ENCODE peak calls at places on chromosomes 12 and 14, in ten cellular contexts. J, O, Q, P, C, R, V, S, N and D are unnamed samples.

GRCh38 chr14:101926085-101926484 is 38.3 kb upstream of the DYNC1H1 start:
- DNase-seq in J (no peak), O (no peak), Q (no peak), P (no peak), C (no peak), R (no peak), V (no peak), S (no peak), N (no peak), D (no peak)

GRCh38 chr14:60346706-60347105 is 97.7 kb downstream of the PPM1A start:
- DNase-seq in J (peak; percentile 14), O (no peak), Q (peak; percentile 24), P (peak; percentile 4), C (no peak), R (no peak), V (no peak), S (no peak), N (no peak), D (no peak)

GRCh38 chr12:19129121-19129485 is 430 bp upstream of the PLEKHA5 start:
- DNase-seq in J (no peak), O (no peak), Q (no peak), P (peak; percentile 29), C (no peak), R (no peak), V (no peak), S (no peak), N (no peak), D (no peak)

GRCh38 chr14:67360469-67361206 is 510 bp downstream of the EIF2S1 start:
- DNase-seq in J (no peak), O (no peak), Q (no peak), P (no peak), C (no peak), R (no peak), V (no peak), S (no peak), N (no peak), D (no peak)

GRCh38 chr12:56631790-56632700 is 1.9 kb upstream of the BAZ2A start:
- DNase-seq in J (peak; percentile 50), O (peak; percentile 74), Q (peak; percentile 80), P (peak; percentile 30), C (no peak), R (peak; percentile 91), V (no peak), S (peak; percentile 82), N (no peak), D (no peak)

GRCh38 chr14:74763803-74764531 is 851 bp downstream of the YLPM1 start:
- DNase-seq in J (no peak), O (no peak), Q (peak; percentile 8), P (peak; percentile 17), C (no peak), R (no peak), V (no peak), S (no peak), N (no peak), D (no peak)

GRCh38 chr12:27504506-27504905 is 19.5 kb upstream of the PPFIBP1 start:
- DNase-seq in J (no peak), O (no peak), Q (peak; percentile 11), P (peak; percentile 19), C (no peak), R (no peak), V (no peak), S (no peak), N (no peak), D (no peak)

GRCh38 chr14:103143535-103143934 is 20.3 kb downstream of the TNFAIP2 start:
- DNase-seq in J (no peak), O (no peak), Q (no peak), P (peak; percentile 46), C (no peak), R (peak; percentile 2), V (no peak), S (no peak), N (no peak), D (no peak)

GRCh38 chr12:59940676-59941342 is 345.0 kb downstream of the SLC16A7 start:
- DNase-seq in J (no peak), O (no peak), Q (no peak), P (no peak), C (no peak), R (no peak), V (no peak), S (no peak), N (no peak), D (no peak)

GRCh38 chr12:50162225-50162624 is 4.9 kb downstream of the CERS5 start:
- DNase-seq in J (no peak), O (no peak), Q (no peak), P (peak; percentile 61), C (no peak), R (no peak), V (no peak), S (no peak), N (no peak), D (no peak)

DNA sequence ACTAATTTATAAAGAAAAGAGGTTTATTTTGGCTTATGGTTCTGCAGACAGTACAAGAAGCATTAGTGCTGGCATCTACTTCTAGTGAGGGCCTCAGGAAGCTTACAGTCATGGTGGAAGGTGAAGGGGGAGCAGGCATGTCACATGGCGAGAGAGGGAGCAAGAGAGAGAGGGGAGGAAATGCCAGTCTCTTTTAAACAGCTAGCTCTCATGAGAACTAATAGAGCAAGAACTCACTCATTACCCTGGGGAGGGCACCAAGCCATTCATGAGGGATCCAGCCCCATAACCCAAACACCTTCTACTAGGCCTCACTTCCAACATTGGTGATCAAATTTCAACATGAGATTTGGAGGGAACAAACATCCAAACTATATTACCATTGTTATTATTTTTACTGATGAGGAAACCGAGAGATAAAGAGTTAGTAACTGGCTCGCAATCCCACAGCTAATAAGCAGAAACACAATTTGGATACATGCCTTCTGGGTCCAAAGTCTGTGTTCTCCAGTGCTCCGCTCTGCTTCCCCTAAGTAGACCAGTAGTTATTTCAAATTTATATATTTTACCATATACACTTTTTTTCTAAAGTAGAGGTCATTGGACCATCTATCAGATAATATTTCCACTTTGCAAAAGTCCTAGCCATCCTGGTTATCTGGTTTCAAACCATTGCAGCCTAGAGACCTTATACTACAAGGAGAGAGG is 9.7 kb downstream of the SLC35E3 start:
- DNase-seq in J (no peak), O (no peak), Q (no peak), P (no peak), C (no peak), R (no peak), V (no peak), S (no peak), N (no peak), D (no peak)
- TF ChIP-seq CTCF in J (no peak), O (no peak), Q (no peak), P (no peak), C (no peak), R (no peak), V (no peak), S (no peak), N (no peak), D (no peak)

GRCh38 chr14:85527006-85527405 is 2.9 kb upstream of the FLRT2 start:
- DNase-seq in J (no peak), O (no peak), Q (no peak), P (peak; percentile 71), C (no peak), R (no peak), V (no peak), S (no peak), N (no peak), D (no peak)

GRCh38 chr14:85527458-85527857 is 2.5 kb upstream of the FLRT2 start:
- DNase-seq in J (no peak), O (no peak), Q (no peak), P (no peak), C (no peak), R (no peak), V (no peak), S (no peak), N (no peak), D (no peak)

GRCh38 chr14:85528080-85528881 is 1.7 kb upstream of the FLRT2 start:
- DNase-seq in J (no peak), O (no peak), Q (peak; percentile 73), P (peak; percentile 90), C (peak; percentile 84), R (no peak), V (no peak), S (peak; percentile 35), N (no peak), D (no peak)

GRCh38 chr14:85519661-85520305 is 10.2 kb upstream of the FLRT2 start:
- DNase-seq in J (no peak), O (no peak), Q (no peak), P (no peak), C (no peak), R (no peak), V (no peak), S (no peak), N (no peak), D (no peak)

GRCh38 chr14:85523624-85524023 is 6.3 kb upstream of the FLRT2 start:
- DNase-seq in J (no peak), O (no peak), Q (no peak), P (no peak), C (no peak), R (no peak), V (no peak), S (no peak), N (no peak), D (no peak)
- TF ChIP-seq CTCF in J (no peak), O (no peak), Q (no peak), P (no peak), C (no peak), R (no peak), V (no peak), S (no peak), N (no peak), D (no peak)

DNA sequence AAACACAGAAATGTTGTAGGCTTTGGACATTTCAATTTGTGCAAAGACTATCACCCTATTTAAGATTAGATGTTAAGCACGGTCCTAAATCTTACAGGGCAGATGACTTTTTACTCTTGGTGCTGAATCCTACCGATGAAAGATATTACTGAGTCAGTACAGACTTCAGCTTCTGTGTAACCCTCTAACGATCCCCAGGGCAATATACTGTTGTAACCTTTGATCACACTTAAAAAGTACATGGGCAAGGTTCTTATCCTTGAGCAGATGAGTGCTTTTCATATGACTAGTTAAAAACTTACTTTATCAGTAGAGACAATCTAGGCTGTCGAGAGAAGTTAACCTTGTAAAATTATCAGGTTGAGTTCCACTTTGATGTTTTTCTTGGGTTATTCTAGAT is 22.5 kb downstream of the PDE3A start:
- DNase-seq in J (no peak), O (no peak), Q (no peak), P (no peak), C (no peak), R (no peak), V (no peak), S (no peak), N (no peak), D (no peak)
- TF ChIP-seq CTCF in J (no peak), O (no peak), Q (no peak), P (no peak), C (no peak), R (no peak), V (no peak), S (no peak), N (no peak), D (no peak)

DNA sequence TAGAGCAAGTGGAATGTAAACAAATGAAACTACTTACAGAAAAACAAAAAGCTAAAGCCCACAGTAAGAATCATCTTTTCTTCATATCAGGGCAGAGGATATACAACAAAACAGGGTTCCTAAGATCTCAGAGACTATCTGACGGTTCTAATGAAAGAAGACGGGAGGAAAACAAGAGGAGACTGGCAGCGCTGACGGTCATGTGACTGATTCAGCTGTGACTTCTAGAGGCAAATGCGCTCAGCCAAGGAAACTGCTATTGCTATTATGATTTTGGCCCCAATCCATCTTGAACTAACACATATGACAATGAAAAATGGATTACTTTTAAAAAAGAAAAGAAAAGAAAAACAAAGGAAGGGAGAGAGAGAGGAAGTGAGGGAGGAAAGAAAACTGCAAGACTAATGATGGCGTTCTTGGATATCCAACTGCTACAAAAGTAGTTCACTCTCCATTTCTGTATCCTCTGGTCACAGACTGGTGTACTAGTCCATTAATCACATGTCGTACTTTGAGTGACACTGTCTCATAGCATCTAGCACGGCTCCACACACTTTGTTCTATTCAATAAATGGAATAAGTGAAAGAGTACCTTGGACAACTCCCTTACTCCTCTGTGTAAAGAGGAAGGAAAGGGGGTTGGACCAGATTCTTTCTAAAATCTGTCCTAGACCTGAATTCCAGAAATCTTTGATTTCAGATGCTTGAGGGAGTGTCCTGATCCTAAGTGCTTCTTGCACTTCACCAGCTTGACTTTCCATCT is 119.3 kb downstream of the DAD1 start:
- DNase-seq in J (no peak), O (no peak), Q (no peak), P (no peak), C (no peak), R (no peak), V (no peak), S (no peak), N (no peak), D (no peak)
- TF ChIP-seq CTCF in J (no peak), O (no peak), Q (no peak), P (no peak), C (no peak), R (no peak), V (no peak), S (no peak), N (no peak), D (no peak)